ENCODE peak calls at places on chromosomes 11 and 22, in seven cellular contexts. One of them, this sample, is unnamed.

GRCh38 chr11:1765871-1766718 is 2.4 kb upstream of the CTSD start:
- DNase-seq in stimulated activated CD4-positive, alpha-beta T cell treated with anti-CD3 and anti-CD28 coated beads, TNF-alpha, amount 100 ng/mL, for 48 hours: no peak
- DNase-seq in A549: no peak
- DNase-seq in frontal cortex: no peak
- DNase-seq in RWPE1: no peak
- DNase-seq in bronchial epithelial cell: no peak
- DNase-seq in activated CD4-positive, alpha-beta T cell treated with anti-CD3 and anti-CD28 coated beads, Interleukin-2, amount 50 U/mL, for 24 hours: no peak
- DNase-seq in this sample: no peak

GRCh38 chr11:57315491-57315890 is 9.3 kb downstream of the TNKS1BP1 start:
- DNase-seq in stimulated activated CD4-positive, alpha-beta T cell treated with anti-CD3 and anti-CD28 coated beads, TNF-alpha, amount 100 ng/mL, for 48 hours: no peak
- DNase-seq in A549: no peak
- DNase-seq in frontal cortex: no peak
- DNase-seq in RWPE1: no peak
- DNase-seq in bronchial epithelial cell: no peak
- DNase-seq in activated CD4-positive, alpha-beta T cell treated with anti-CD3 and anti-CD28 coated beads, Interleukin-2, amount 50 U/mL, for 24 hours: no peak
- DNase-seq in this sample: no peak

GRCh38 chr11:43923327-43924111 is 18.9 kb upstream of the C11orf96 start:
- DNase-seq in stimulated activated CD4-positive, alpha-beta T cell treated with anti-CD3 and anti-CD28 coated beads, TNF-alpha, amount 100 ng/mL, for 48 hours: no peak
- DNase-seq in A549: no peak
- DNase-seq in frontal cortex: peak; percentile 78
- DNase-seq in RWPE1: no peak
- DNase-seq in bronchial epithelial cell: peak; percentile 80
- DNase-seq in activated CD4-positive, alpha-beta T cell treated with anti-CD3 and anti-CD28 coated beads, Interleukin-2, amount 50 U/mL, for 24 hours: no peak
- DNase-seq in this sample: peak; percentile 51

GRCh38 chr11:74139151-74139918 is 31.5 kb downstream of the C2CD3 start:
- DNase-seq in stimulated activated CD4-positive, alpha-beta T cell treated with anti-CD3 and anti-CD28 coated beads, TNF-alpha, amount 100 ng/mL, for 48 hours: no peak
- DNase-seq in A549: no peak
- DNase-seq in frontal cortex: no peak
- DNase-seq in RWPE1: no peak
- DNase-seq in bronchial epithelial cell: no peak
- DNase-seq in activated CD4-positive, alpha-beta T cell treated with anti-CD3 and anti-CD28 coated beads, Interleukin-2, amount 50 U/mL, for 24 hours: no peak
- DNase-seq in this sample: no peak

GRCh38 chr11:119084663-119085522 is at the start of gene HMBS:
- DNase-seq in stimulated activated CD4-positive, alpha-beta T cell treated with anti-CD3 and anti-CD28 coated beads, TNF-alpha, amount 100 ng/mL, for 48 hours: peak; percentile 87
- DNase-seq in A549: peak; percentile 78
- DNase-seq in frontal cortex: peak; percentile 92
- DNase-seq in RWPE1: peak; percentile 89
- DNase-seq in bronchial epithelial cell: peak; percentile 89
- DNase-seq in activated CD4-positive, alpha-beta T cell treated with anti-CD3 and anti-CD28 coated beads, Interleukin-2, amount 50 U/mL, for 24 hours: peak; percentile 90
- DNase-seq in this sample: peak; percentile 94

GRCh38 chr11:44632466-44633123 is 67.1 kb downstream of the CD82 start:
- DNase-seq in stimulated activated CD4-positive, alpha-beta T cell treated with anti-CD3 and anti-CD28 coated beads, TNF-alpha, amount 100 ng/mL, for 48 hours: no peak
- DNase-seq in A549: peak; percentile 66
- DNase-seq in frontal cortex: no peak
- DNase-seq in RWPE1: no peak
- DNase-seq in bronchial epithelial cell: peak; percentile 21
- DNase-seq in activated CD4-positive, alpha-beta T cell treated with anti-CD3 and anti-CD28 coated beads, Interleukin-2, amount 50 U/mL, for 24 hours: no peak
- DNase-seq in this sample: peak; percentile 70

GRCh38 chr11:134560566-134561347 is 148.7 kb upstream of the B3GAT1 start:
- DNase-seq in stimulated activated CD4-positive, alpha-beta T cell treated with anti-CD3 and anti-CD28 coated beads, TNF-alpha, amount 100 ng/mL, for 48 hours: no peak
- DNase-seq in A549: no peak
- DNase-seq in frontal cortex: no peak
- DNase-seq in RWPE1: no peak
- DNase-seq in bronchial epithelial cell: no peak
- DNase-seq in activated CD4-positive, alpha-beta T cell treated with anti-CD3 and anti-CD28 coated beads, Interleukin-2, amount 50 U/mL, for 24 hours: no peak
- DNase-seq in this sample: no peak

GRCh38 chr11:84581083-84581482 is 1046.1 kb downstream of the DLG2 start:
- DNase-seq in stimulated activated CD4-positive, alpha-beta T cell treated with anti-CD3 and anti-CD28 coated beads, TNF-alpha, amount 100 ng/mL, for 48 hours: no peak
- DNase-seq in A549: no peak
- DNase-seq in frontal cortex: no peak
- DNase-seq in RWPE1: no peak
- DNase-seq in bronchial epithelial cell: no peak
- DNase-seq in activated CD4-positive, alpha-beta T cell treated with anti-CD3 and anti-CD28 coated beads, Interleukin-2, amount 50 U/mL, for 24 hours: no peak
- DNase-seq in this sample: no peak

GRCh38 chr11:85182437-85183109 is 444.6 kb downstream of the DLG2 start:
- DNase-seq in stimulated activated CD4-positive, alpha-beta T cell treated with anti-CD3 and anti-CD28 coated beads, TNF-alpha, amount 100 ng/mL, for 48 hours: no peak
- DNase-seq in A549: peak; percentile 6
- DNase-seq in frontal cortex: no peak
- DNase-seq in RWPE1: no peak
- DNase-seq in bronchial epithelial cell: peak; percentile 22
- DNase-seq in activated CD4-positive, alpha-beta T cell treated with anti-CD3 and anti-CD28 coated beads, Interleukin-2, amount 50 U/mL, for 24 hours: no peak
- DNase-seq in this sample: peak; percentile 73

GRCh38 chr11:44564653-44565007 is 833 bp upstream of the CD82 start:
- DNase-seq in stimulated activated CD4-positive, alpha-beta T cell treated with anti-CD3 and anti-CD28 coated beads, TNF-alpha, amount 100 ng/mL, for 48 hours: no peak
- DNase-seq in A549: peak; percentile 35
- DNase-seq in frontal cortex: peak; percentile 51
- DNase-seq in RWPE1: peak; percentile 92
- DNase-seq in bronchial epithelial cell: peak; percentile 96
- DNase-seq in activated CD4-positive, alpha-beta T cell treated with anti-CD3 and anti-CD28 coated beads, Interleukin-2, amount 50 U/mL, for 24 hours: no peak
- DNase-seq in this sample: no peak

GRCh38 chr11:41309111-41309522 is 150.3 kb downstream of the LRRC4C start:
- DNase-seq in stimulated activated CD4-positive, alpha-beta T cell treated with anti-CD3 and anti-CD28 coated beads, TNF-alpha, amount 100 ng/mL, for 48 hours: no peak
- DNase-seq in A549: no peak
- DNase-seq in frontal cortex: no peak
- DNase-seq in RWPE1: no peak
- DNase-seq in bronchial epithelial cell: no peak
- DNase-seq in activated CD4-positive, alpha-beta T cell treated with anti-CD3 and anti-CD28 coated beads, Interleukin-2, amount 50 U/mL, for 24 hours: no peak
- DNase-seq in this sample: no peak

GRCh38 chr11:64261556-64262080 is 10.3 kb downstream of the PLCB3 start:
- DNase-seq in stimulated activated CD4-positive, alpha-beta T cell treated with anti-CD3 and anti-CD28 coated beads, TNF-alpha, amount 100 ng/mL, for 48 hours: no peak
- DNase-seq in A549: no peak
- DNase-seq in frontal cortex: no peak
- DNase-seq in RWPE1: no peak
- DNase-seq in bronchial epithelial cell: no peak
- DNase-seq in activated CD4-positive, alpha-beta T cell treated with anti-CD3 and anti-CD28 coated beads, Interleukin-2, amount 50 U/mL, for 24 hours: no peak
- DNase-seq in this sample: no peak

GRCh38 chr11:85776951-85777602 is 33.9 kb downstream of the SYTL2 start:
- DNase-seq in stimulated activated CD4-positive, alpha-beta T cell treated with anti-CD3 and anti-CD28 coated beads, TNF-alpha, amount 100 ng/mL, for 48 hours: no peak
- DNase-seq in A549: no peak
- DNase-seq in frontal cortex: no peak
- DNase-seq in RWPE1: no peak
- DNase-seq in bronchial epithelial cell: peak; percentile 7
- DNase-seq in activated CD4-positive, alpha-beta T cell treated with anti-CD3 and anti-CD28 coated beads, Interleukin-2, amount 50 U/mL, for 24 hours: no peak
- DNase-seq in this sample: peak; percentile 60

GRCh38 chr11:94958118-94958517 is 15.2 kb downstream of the CWC15 start:
- DNase-seq in stimulated activated CD4-positive, alpha-beta T cell treated with anti-CD3 and anti-CD28 coated beads, TNF-alpha, amount 100 ng/mL, for 48 hours: no peak
- DNase-seq in A549: no peak
- DNase-seq in frontal cortex: no peak
- DNase-seq in RWPE1: no peak
- DNase-seq in bronchial epithelial cell: peak; percentile 26
- DNase-seq in activated CD4-positive, alpha-beta T cell treated with anti-CD3 and anti-CD28 coated beads, Interleukin-2, amount 50 U/mL, for 24 hours: no peak
- DNase-seq in this sample: no peak

GRCh38 chr11:29432719-29433325 is 584.0 kb downstream of the KCNA4 start:
- DNase-seq in stimulated activated CD4-positive, alpha-beta T cell treated with anti-CD3 and anti-CD28 coated beads, TNF-alpha, amount 100 ng/mL, for 48 hours: no peak
- DNase-seq in A549: peak; percentile 17
- DNase-seq in frontal cortex: peak; percentile 24
- DNase-seq in RWPE1: peak; percentile 8
- DNase-seq in bronchial epithelial cell: peak; percentile 14
- DNase-seq in activated CD4-positive, alpha-beta T cell treated with anti-CD3 and anti-CD28 coated beads, Interleukin-2, amount 50 U/mL, for 24 hours: no peak
- DNase-seq in this sample: no peak

GRCh38 chr11:12602421-12602820 is 71.8 kb upstream of the TEAD1 start:
- DNase-seq in stimulated activated CD4-positive, alpha-beta T cell treated with anti-CD3 and anti-CD28 coated beads, TNF-alpha, amount 100 ng/mL, for 48 hours: no peak
- DNase-seq in A549: no peak
- DNase-seq in frontal cortex: no peak
- DNase-seq in RWPE1: no peak
- DNase-seq in bronchial epithelial cell: peak; percentile 29
- DNase-seq in activated CD4-positive, alpha-beta T cell treated with anti-CD3 and anti-CD28 coated beads, Interleukin-2, amount 50 U/mL, for 24 hours: no peak
- DNase-seq in this sample: no peak

GRCh38 chr11:81644239-81644840 is 1089.3 kb downstream of the FAM181B start:
- DNase-seq in stimulated activated CD4-positive, alpha-beta T cell treated with anti-CD3 and anti-CD28 coated beads, TNF-alpha, amount 100 ng/mL, for 48 hours: no peak
- DNase-seq in A549: peak; percentile 3
- DNase-seq in frontal cortex: peak; percentile 9
- DNase-seq in RWPE1: peak; percentile 36
- DNase-seq in bronchial epithelial cell: peak; percentile 50
- DNase-seq in activated CD4-positive, alpha-beta T cell treated with anti-CD3 and anti-CD28 coated beads, Interleukin-2, amount 50 U/mL, for 24 hours: peak; percentile 1
- DNase-seq in this sample: peak; percentile 41

GRCh38 chr22:30552719-30553118 is 6.2 kb upstream of the SEC14L6 start:
- DNase-seq in stimulated activated CD4-positive, alpha-beta T cell treated with anti-CD3 and anti-CD28 coated beads, TNF-alpha, amount 100 ng/mL, for 48 hours: no peak
- DNase-seq in A549: no peak
- DNase-seq in frontal cortex: no peak
- DNase-seq in RWPE1: no peak
- DNase-seq in bronchial epithelial cell: no peak
- DNase-seq in activated CD4-positive, alpha-beta T cell treated with anti-CD3 and anti-CD28 coated beads, Interleukin-2, amount 50 U/mL, for 24 hours: no peak
- DNase-seq in this sample: no peak

GRCh38 chr11:70908223-70908622 is 344.2 kb downstream of the SHANK2 start:
- DNase-seq in stimulated activated CD4-positive, alpha-beta T cell treated with anti-CD3 and anti-CD28 coated beads, TNF-alpha, amount 100 ng/mL, for 48 hours: no peak
- DNase-seq in A549: no peak
- DNase-seq in frontal cortex: no peak
- DNase-seq in RWPE1: no peak
- DNase-seq in bronchial epithelial cell: no peak
- DNase-seq in activated CD4-positive, alpha-beta T cell treated with anti-CD3 and anti-CD28 coated beads, Interleukin-2, amount 50 U/mL, for 24 hours: no peak
- DNase-seq in this sample: no peak

GRCh38 chr22:47710135-47710534 is 947.7 kb downstream of the TBC1D22A start:
- DNase-seq in stimulated activated CD4-positive, alpha-beta T cell treated with anti-CD3 and anti-CD28 coated beads, TNF-alpha, amount 100 ng/mL, for 48 hours: no peak
- DNase-seq in A549: no peak
- DNase-seq in frontal cortex: no peak
- DNase-seq in RWPE1: no peak
- DNase-seq in bronchial epithelial cell: no peak
- DNase-seq in activated CD4-positive, alpha-beta T cell treated with anti-CD3 and anti-CD28 coated beads, Interleukin-2, amount 50 U/mL, for 24 hours: no peak
- DNase-seq in this sample: no peak

GRCh38 chr11:29272019-29272654 is 744.7 kb downstream of the KCNA4 start:
- DNase-seq in stimulated activated CD4-positive, alpha-beta T cell treated with anti-CD3 and anti-CD28 coated beads, TNF-alpha, amount 100 ng/mL, for 48 hours: no peak
- DNase-seq in A549: peak; percentile 23
- DNase-seq in frontal cortex: no peak
- DNase-seq in RWPE1: peak; percentile 41
- DNase-seq in bronchial epithelial cell: peak; percentile 64
- DNase-seq in activated CD4-positive, alpha-beta T cell treated with anti-CD3 and anti-CD28 coated beads, Interleukin-2, amount 50 U/mL, for 24 hours: no peak
- DNase-seq in this sample: no peak

GRCh38 chr11:75355051-75355450 is 3.6 kb upstream of the ARRB1 start:
- DNase-seq in stimulated activated CD4-positive, alpha-beta T cell treated with anti-CD3 and anti-CD28 coated beads, TNF-alpha, amount 100 ng/mL, for 48 hours: no peak
- DNase-seq in A549: no peak
- DNase-seq in frontal cortex: no peak
- DNase-seq in RWPE1: no peak
- DNase-seq in bronchial epithelial cell: no peak
- DNase-seq in activated CD4-positive, alpha-beta T cell treated with anti-CD3 and anti-CD28 coated beads, Interleukin-2, amount 50 U/mL, for 24 hours: no peak
- DNase-seq in this sample: no peak

GRCh38 chr11:5865826-5866225 is 8.3 kb upstream of the OR52E8 start:
- DNase-seq in stimulated activated CD4-positive, alpha-beta T cell treated with anti-CD3 and anti-CD28 coated beads, TNF-alpha, amount 100 ng/mL, for 48 hours: no peak
- DNase-seq in A549: no peak
- DNase-seq in frontal cortex: no peak
- DNase-seq in RWPE1: no peak
- DNase-seq in bronchial epithelial cell: peak; percentile 45
- DNase-seq in activated CD4-positive, alpha-beta T cell treated with anti-CD3 and anti-CD28 coated beads, Interleukin-2, amount 50 U/mL, for 24 hours: no peak
- DNase-seq in this sample: no peak

GRCh38 chr11:36304349-36304748 is 8.3 kb downstream of the PRR5L start:
- DNase-seq in stimulated activated CD4-positive, alpha-beta T cell treated with anti-CD3 and anti-CD28 coated beads, TNF-alpha, amount 100 ng/mL, for 48 hours: no peak
- DNase-seq in A549: no peak
- DNase-seq in frontal cortex: no peak
- DNase-seq in RWPE1: no peak
- DNase-seq in bronchial epithelial cell: peak; percentile 65
- DNase-seq in activated CD4-positive, alpha-beta T cell treated with anti-CD3 and anti-CD28 coated beads, Interleukin-2, amount 50 U/mL, for 24 hours: no peak
- DNase-seq in this sample: no peak

GRCh38 chr22:23512738-23513137 is 67.4 kb downstream of the IGLL1 start:
- DNase-seq in stimulated activated CD4-positive, alpha-beta T cell treated with anti-CD3 and anti-CD28 coated beads, TNF-alpha, amount 100 ng/mL, for 48 hours: no peak
- DNase-seq in A549: no peak
- DNase-seq in frontal cortex: no peak
- DNase-seq in RWPE1: no peak
- DNase-seq in bronchial epithelial cell: no peak
- DNase-seq in activated CD4-positive, alpha-beta T cell treated with anti-CD3 and anti-CD28 coated beads, Interleukin-2, amount 50 U/mL, for 24 hours: no peak
- DNase-seq in this sample: no peak

GRCh38 chr11:112588252-112588668 is 327.6 kb upstream of the PLET1 start:
- DNase-seq in stimulated activated CD4-positive, alpha-beta T cell treated with anti-CD3 and anti-CD28 coated beads, TNF-alpha, amount 100 ng/mL, for 48 hours: peak; percentile 20
- DNase-seq in A549: peak; percentile 44
- DNase-seq in frontal cortex: peak; percentile 43
- DNase-seq in RWPE1: peak; percentile 78
- DNase-seq in bronchial epithelial cell: peak; percentile 84
- DNase-seq in activated CD4-positive, alpha-beta T cell treated with anti-CD3 and anti-CD28 coated beads, Interleukin-2, amount 50 U/mL, for 24 hours: peak; percentile 50
- DNase-seq in this sample: peak; percentile 46

GRCh38 chr11:65378208-65378927 is 4.1 kb downstream of the SLC25A45 start:
- DNase-seq in stimulated activated CD4-positive, alpha-beta T cell treated with anti-CD3 and anti-CD28 coated beads, TNF-alpha, amount 100 ng/mL, for 48 hours: no peak
- DNase-seq in A549: no peak
- DNase-seq in frontal cortex: no peak
- DNase-seq in RWPE1: no peak
- DNase-seq in bronchial epithelial cell: no peak
- DNase-seq in activated CD4-positive, alpha-beta T cell treated with anti-CD3 and anti-CD28 coated beads, Interleukin-2, amount 50 U/mL, for 24 hours: no peak
- DNase-seq in this sample: no peak

This sample was measured in HAP-1.